ENCODE peak calls at places on chromosome 1, in five cellular contexts. P, Q, S, M and W are unnamed samples.

GRCh38 chr1:51666463-51666862 is 49.6 kb downstream of the OSBPL9 start:
- DNase-seq in P (no peak), Q (peak; percentile 69), S (no peak), M (no peak), W (peak; percentile 85)

GRCh38 chr1:118767971-118768370 is 220.2 kb downstream of the TBX15 start:
- DNase-seq in M (no peak), P (no peak), S (no peak), Q (no peak), W (no peak)

GRCh38 chr1:19477284-19478240 is 7.8 kb downstream of the CAPZB start:
- DNase-seq in P (peak; percentile 69), Q (no peak), S (no peak), M (no peak), W (no peak)

GRCh38 chr1:41811051-41811795 is 107.5 kb downstream of the HIVEP3 start:
- DNase-seq in M (no peak), P (no peak), Q (peak; percentile 56), S (no peak), W (peak; percentile 87)

GRCh38 chr1:228297822-228298221 is 90.0 kb downstream of the OBSCN start:
- DNase-seq in Q (no peak), S (no peak), M (no peak), P (no peak), W (no peak)

GRCh38 chr1:92749024-92749634 is 35.8 kb downstream of the EVI5 start:
- DNase-seq in P (peak; percentile 81), S (no peak), M (no peak), Q (peak; percentile 75), W (peak; percentile 49)

GRCh38 chr1:76285578-76286135 is 211.1 kb downstream of the ST6GALNAC3 start:
- DNase-seq in Q (no peak), S (no peak), P (peak; percentile 58), M (no peak), W (no peak)

GRCh38 chr1:202659541-202659940 is 50.7 kb downstream of the SYT2 start:
- DNase-seq in P (no peak), Q (no peak), S (no peak), M (no peak), W (no peak)

GRCh38 chr1:35047188-35047858 is 15.6 kb upstream of the ZMYM6 start:
- DNase-seq in P (no peak), M (no peak), Q (peak; percentile 95), S (no peak), W (peak; percentile 94)

GRCh38 chr1:6807782-6808181 is 22.5 kb downstream of the CAMTA1 start:
- DNase-seq in M (no peak), P (no peak), S (no peak), Q (peak; percentile 40), W (no peak)

GRCh38 chr1:160400646-160401486 is 502 bp downstream of the VANGL2 start:
- DNase-seq in Q (no peak), S (no peak), M (no peak), P (peak; percentile 31), W (no peak)

GRCh38 chr1:5711079-5711478 is 281.1 kb downstream of the NPHP4 start:
- DNase-seq in S (no peak), Q (no peak), M (no peak), P (no peak), W (no peak)

GRCh38 chr1:66374148-66374547 is 159.8 kb upstream of the SGIP1 start:
- DNase-seq in S (no peak), M (no peak), Q (no peak), P (no peak), W (no peak)

GRCh38 chr1:66371233-66372005 is 162.5 kb upstream of the SGIP1 start:
- DNase-seq in S (no peak), P (no peak), Q (peak; percentile 85), M (no peak), W (peak; percentile 89)

GRCh38 chr1:66372522-66373071 is 161.4 kb upstream of the SGIP1 start:
- DNase-seq in P (peak; percentile 33), S (no peak), Q (no peak), M (no peak), W (no peak)

GRCh38 chr1:66374561-66375111 is 159.3 kb upstream of the SGIP1 start:
- DNase-seq in S (no peak), M (no peak), Q (peak; percentile 95), P (peak; percentile 41), W (peak; percentile 88)

DNA sequence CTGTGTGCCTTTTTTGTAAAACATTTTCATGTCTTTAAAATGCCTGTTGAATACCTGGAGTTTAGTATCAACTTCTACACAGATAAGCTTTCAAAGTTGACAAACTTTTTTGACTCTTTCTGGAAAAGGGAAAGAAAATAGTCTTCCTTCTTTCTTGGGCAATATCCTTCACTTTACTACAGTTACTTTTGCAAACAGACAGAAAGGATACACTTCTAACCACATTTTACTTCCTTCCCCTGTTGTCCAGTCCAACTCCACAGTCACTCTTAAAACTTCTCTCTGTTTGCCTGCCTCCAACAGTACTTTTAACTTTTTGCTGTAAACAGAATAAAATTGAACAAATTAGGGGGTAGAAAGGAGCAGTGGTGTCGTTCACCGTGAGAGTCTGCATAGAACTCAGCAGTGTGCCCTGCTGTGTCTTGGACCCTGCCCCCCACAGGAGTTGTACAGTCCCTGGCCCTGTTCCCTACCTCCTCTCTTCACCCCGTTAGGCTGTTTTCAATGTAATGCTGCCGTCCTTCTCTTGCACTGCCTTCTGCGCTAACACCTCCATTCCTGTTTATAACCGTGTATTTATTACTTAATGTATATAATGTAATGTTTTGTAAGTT is 160.8 kb upstream of the SGIP1 start:
- DNase-seq in P (no peak), M (no peak), Q (no peak), S (no peak), W (no peak)
- H3K27ac ChIP-seq in P (peak overlapping the region; percentile 3), M (peak overlapping the region; percentile 44), Q (peak overlapping the region; percentile 34), S (no peak overlapping the region), W (no peak overlapping the region)

GRCh38 chr1:48829446-48829845 is 52.8 kb upstream of the BEND5 start:
- DNase-seq in S (no peak), P (no peak), M (no peak), Q (no peak), W (no peak)

GRCh38 chr1:48831579-48831978 is 54.9 kb upstream of the BEND5 start:
- DNase-seq in Q (no peak), M (no peak), S (no peak), P (no peak), W (no peak)
- H3K27ac ChIP-seq in Q (no peak overlapping the region), M (no peak overlapping the region), S (no peak overlapping the region), P (no peak overlapping the region), W (no peak overlapping the region)

DNA sequence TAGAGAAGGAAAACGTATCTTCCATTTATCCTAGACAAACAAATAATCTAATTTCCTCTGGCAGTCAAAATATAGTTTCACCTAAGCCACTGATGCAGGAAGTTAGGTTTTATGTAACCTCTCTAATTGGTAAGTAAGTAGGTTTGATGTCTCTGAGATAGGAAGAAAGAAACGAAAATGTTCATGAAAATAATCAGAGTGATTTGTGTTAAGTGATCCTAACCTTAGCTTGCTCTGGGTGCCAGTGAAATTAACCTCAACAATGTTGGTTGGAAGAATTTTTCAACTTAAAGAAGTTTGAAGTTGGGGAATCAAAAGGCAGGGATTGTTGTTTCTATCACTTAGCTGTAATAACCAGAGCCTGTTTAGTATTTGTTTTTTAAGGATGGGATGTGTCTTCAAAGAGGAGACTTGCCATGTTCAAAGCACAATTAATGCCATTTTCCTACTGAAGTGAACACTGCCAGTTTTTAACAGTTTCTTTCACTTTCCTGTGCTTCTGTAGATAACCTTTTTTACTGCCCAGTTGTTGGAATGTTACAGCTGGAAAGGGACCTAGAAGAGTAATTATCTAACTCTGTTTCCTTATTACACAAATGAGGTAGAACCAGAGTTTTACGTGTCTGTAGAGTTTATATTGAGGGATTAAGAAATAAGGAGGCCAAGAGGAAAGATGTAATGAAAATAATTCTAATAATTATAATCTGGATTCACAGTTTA is 18.4 kb downstream of the HIPK1 start:
- DNase-seq in S (no peak), M (no peak), P (peak; percentile 29), Q (no peak), W (no peak)
- H3K27ac ChIP-seq in S (no peak overlapping the region), M (peak overlapping the region; percentile 56), P (peak overlapping the region; percentile 88), Q (no peak overlapping the region), W (no peak overlapping the region)

GRCh38 chr1:156706647-156707008 is 1.2 kb upstream of the CRABP2 start:
- DNase-seq in Q (no peak), M (peak; percentile 69), P (no peak), S (no peak), W (no peak)

GRCh38 chr1:156708245-156708661 is 2.9 kb upstream of the CRABP2 start:
- DNase-seq in Q (no peak), S (no peak), P (no peak), M (no peak), W (no peak)

GRCh38 chr1:156709031-156709430 is 3.6 kb upstream of the CRABP2 start:
- DNase-seq in P (no peak), S (no peak), M (no peak), Q (no peak), W (no peak)

GRCh38 chr1:156707027-156707426 is 1.6 kb upstream of the CRABP2 start:
- DNase-seq in M (no peak), P (no peak), Q (no peak), S (no peak), W (no peak)

DNA sequence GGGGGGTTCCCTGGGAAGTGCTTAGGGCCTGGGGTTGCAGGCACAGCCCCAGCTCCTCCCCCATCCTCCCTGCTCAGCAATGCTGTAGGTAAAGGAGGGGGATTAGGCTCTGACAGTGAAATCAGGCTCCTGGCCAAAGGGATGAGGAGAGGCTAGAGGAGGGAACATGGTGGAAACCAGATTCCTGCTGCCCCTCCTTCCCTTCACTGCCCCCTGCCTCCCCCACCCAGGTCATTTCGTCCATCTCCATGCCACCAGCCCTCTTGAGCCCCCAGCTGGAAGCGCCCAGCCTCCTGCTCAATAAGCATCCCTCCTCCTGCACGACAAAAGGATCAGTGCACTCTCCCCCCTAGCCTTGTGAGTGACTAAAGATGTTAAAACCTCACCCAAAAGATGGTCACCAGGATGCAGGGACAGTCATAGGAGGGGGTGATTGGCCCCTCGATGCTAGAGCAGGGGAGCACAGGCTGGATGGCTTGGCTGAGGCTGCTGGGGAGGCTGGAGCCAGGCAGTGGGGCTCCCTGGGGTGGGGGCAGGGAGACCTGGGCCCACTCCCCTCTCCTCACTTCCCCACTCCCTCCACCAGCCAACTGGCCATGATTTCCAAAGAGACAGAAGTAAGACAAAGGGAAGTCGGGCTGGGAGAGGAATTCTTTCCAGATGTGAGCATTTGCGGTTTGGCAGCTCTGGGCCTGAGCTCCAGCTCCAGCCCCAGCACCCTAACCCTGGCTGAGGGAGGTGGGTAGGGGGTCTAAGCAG is 2.3 kb upstream of the CRABP2 start:
- DNase-seq in Q (peak; percentile 51), P (no peak), S (no peak), M (peak; percentile 28), W (no peak)
- H3K27ac ChIP-seq in Q (no peak overlapping the region), P (no peak overlapping the region), S (no peak overlapping the region), M (no peak overlapping the region), W (no peak overlapping the region)

GRCh38 chr1:113887776-113888175 is 395 bp upstream of the BCL2L15 start:
- DNase-seq in M (no peak), Q (no peak), P (no peak), S (no peak), W (no peak)
- H3K27ac ChIP-seq in M (no peak overlapping the region), Q (no peak overlapping the region), P (no peak overlapping the region), S (no peak overlapping the region), W (no peak overlapping the region)